ENCODE peak calls at places on chromosomes 12 and 14, in seven cellular contexts. E is fibroblast of pulmonary artery, R is K562, W is EL, N is globus pallidus, H is cardiac muscle cell, I is T-helper 1 cell. F is an unnamed sample.

GRCh38 chr14:75334191-75335051 is 55.8 kb downstream of the FOS start:
- DNase-seq in E (no peak), R (no peak), W (no peak), N (no peak), H (no peak), I (no peak), F (no peak)

GRCh38 chr12:13090054-13090453 is 13.4 kb downstream of the GSG1 start:
- DNase-seq in E (no peak), R (no peak), W (no peak), N (no peak), H (no peak), I (no peak), F (no peak)

GRCh38 chr12:102479099-102479887 is 1.1 kb downstream of the IGF1 start:
- DNase-seq in E (no peak), R (no peak), W (peak; percentile 25), N (no peak), H (peak; percentile 23), I (no peak), F (no peak)

GRCh38 chr12:108511633-108512540 is 3.2 kb upstream of the FICD start:
- DNase-seq in E (peak; percentile 79), R (peak; percentile 49), W (peak; percentile 74), N (peak; percentile 69), H (peak; percentile 70), I (peak; percentile 50), F (peak; percentile 74)

GRCh38 chr14:91332448-91333059 is 85.1 kb downstream of the CCDC88C start:
- DNase-seq in E (no peak), R (no peak), W (no peak), N (no peak), H (no peak), I (no peak), F (no peak)

GRCh38 chr14:21987937-21988336 is 314.3 kb upstream of the OR4E1 start:
- DNase-seq in E (peak; percentile 30), R (peak; percentile 10), W (peak; percentile 17), N (peak; percentile 33), H (peak; percentile 46), I (no peak), F (no peak)

GRCh38 chr12:18580286-18580685 is 157.5 kb downstream of the PLCZ1 start:
- DNase-seq in E (no peak), R (no peak), W (no peak), N (no peak), H (no peak), I (no peak), F (no peak)

GRCh38 chr14:54338696-54339317 is 58.0 kb upstream of the CDKN3 start:
- DNase-seq in E (peak; percentile 77), R (no peak), W (peak; percentile 47), N (no peak), H (peak; percentile 29), I (no peak), F (no peak)

GRCh38 chr12:128844031-128844635 is 9.1 kb upstream of the GLT1D1 start:
- DNase-seq in E (no peak), R (no peak), W (no peak), N (no peak), H (no peak), I (no peak), F (no peak)

GRCh38 chr12:46934374-46935111 is 108.7 kb upstream of the SLC38A4 start:
- DNase-seq in E (no peak), R (no peak), W (no peak), N (no peak), H (no peak), I (no peak), F (no peak)

GRCh38 chr12:47730341-47730744 is 5.1 kb upstream of the ENDOU start:
- DNase-seq in E (no peak), R (no peak), W (peak; percentile 58), N (no peak), H (no peak), I (no peak), F (no peak)

GRCh38 chr12:131340616-131341210 is 370.2 kb upstream of the SFSWAP start:
- DNase-seq in E (no peak), R (no peak), W (no peak), N (no peak), H (no peak), I (no peak), F (no peak)

GRCh38 chr12:68482660-68483059 is 128.0 kb upstream of the RAP1B start:
- DNase-seq in E (no peak), R (no peak), W (no peak), N (no peak), H (no peak), I (no peak), F (no peak)

GRCh38 chr12:57738661-57739237 is at the start of gene AGAP2:
- DNase-seq in E (no peak), R (no peak), W (no peak), N (no peak), H (peak; percentile 48), I (no peak), F (peak; percentile 65)

GRCh38 chr12:131608740-131609665 is 101.9 kb upstream of the SFSWAP start:
- DNase-seq in E (peak; percentile 44), R (peak; percentile 86), W (peak; percentile 63), N (peak; percentile 85), H (peak; percentile 63), I (no peak), F (peak; percentile 29)

GRCh38 chr12:50185975-50186663 is 18.9 kb upstream of the CERS5 start:
- DNase-seq in E (peak; percentile 67), R (no peak), W (peak; percentile 62), N (no peak), H (no peak), I (no peak), F (no peak)

GRCh38 chr14:34012978-34013713 is 62.3 kb upstream of the EGLN3 start:
- DNase-seq in E (no peak), R (no peak), W (no peak), N (peak; percentile 35), H (no peak), I (no peak), F (no peak)

GRCh38 chr14:30108975-30109700 is 181.5 kb upstream of the PRKD1 start:
- DNase-seq in E (no peak), R (no peak), W (peak; percentile 30), N (no peak), H (no peak), I (no peak), F (no peak)

GRCh38 chr14:103629503-103630121 is 601 bp downstream of the KLC1 start:
- DNase-seq in E (no peak), R (peak; percentile 63), W (peak; percentile 31), N (peak; percentile 29), H (peak; percentile 54), I (no peak), F (no peak)

GRCh38 chr12:82912406-82912805 is 225.7 kb downstream of the TMTC2 start:
- DNase-seq in E (peak; percentile 55), R (no peak), W (no peak), N (no peak), H (no peak), I (no peak), F (no peak)

GRCh38 chr12:2138294-2138693 is 85.5 kb downstream of the CACNA1C start:
- DNase-seq in E (no peak), R (no peak), W (no peak), N (no peak), H (no peak), I (no peak), F (no peak)

GRCh38 chr14:95067526-95067925 is 89.8 kb downstream of the DICER1 start:
- DNase-seq in E (no peak), R (no peak), W (no peak), N (no peak), H (no peak), I (no peak), F (no peak)

GRCh38 chr12:124501080-124501642 is 66.3 kb downstream of the NCOR2 start:
- DNase-seq in E (no peak), R (no peak), W (no peak), N (peak; percentile 52), H (no peak), I (no peak), F (no peak)